ENCODE peak calls at places on chromosomes 11 and 22, in seven cellular contexts. One of them, this sample, is unnamed.

GRCh38 chr22:46829140-46829891 is 66.9 kb downstream of the TBC1D22A start:
- DNase-seq in mucosa of gallbladder: peak
- DNase-seq in nucleus accumbens: no peak
- DNase-seq in WTC11: no peak
- DNase-seq in T-cell: no peak
- DNase-seq in stimulated activated CD4-positive, alpha-beta T cell treated with anti-CD3 and anti-CD28 coated beads, Interleukin-2, amount 100 ng/mL, for 48 hours: no peak
- DNase-seq in GM23248: peak
- DNase-seq in this sample: no peak

GRCh38 chr22:17430298-17430900 is 61.1 kb downstream of the CECR2 start:
- DNase-seq in mucosa of gallbladder: no peak
- DNase-seq in nucleus accumbens: no peak
- DNase-seq in WTC11: no peak
- DNase-seq in T-cell: no peak
- DNase-seq in stimulated activated CD4-positive, alpha-beta T cell treated with anti-CD3 and anti-CD28 coated beads, Interleukin-2, amount 100 ng/mL, for 48 hours: no peak
- DNase-seq in GM23248: peak
- DNase-seq in this sample: no peak

GRCh38 chr11:88175004-88175706 is at the start of gene RAB38:
- DNase-seq in mucosa of gallbladder: peak
- DNase-seq in nucleus accumbens: peak
- DNase-seq in WTC11: peak
- DNase-seq in T-cell: no peak
- DNase-seq in stimulated activated CD4-positive, alpha-beta T cell treated with anti-CD3 and anti-CD28 coated beads, Interleukin-2, amount 100 ng/mL, for 48 hours: peak
- DNase-seq in GM23248: peak
- DNase-seq in this sample: peak

GRCh38 chr11:99020324-99021225 is at the start of gene CNTN5:
- DNase-seq in mucosa of gallbladder: no peak
- DNase-seq in nucleus accumbens: peak
- DNase-seq in WTC11: peak
- DNase-seq in T-cell: no peak
- DNase-seq in stimulated activated CD4-positive, alpha-beta T cell treated with anti-CD3 and anti-CD28 coated beads, Interleukin-2, amount 100 ng/mL, for 48 hours: peak
- DNase-seq in GM23248: peak
- DNase-seq in this sample: no peak

GRCh38 chr11:64734786-64735761 is 8.9 kb downstream of the RASGRP2 start:
- DNase-seq in mucosa of gallbladder: no peak
- DNase-seq in nucleus accumbens: no peak
- DNase-seq in WTC11: no peak
- DNase-seq in T-cell: no peak
- DNase-seq in stimulated activated CD4-positive, alpha-beta T cell treated with anti-CD3 and anti-CD28 coated beads, Interleukin-2, amount 100 ng/mL, for 48 hours: no peak
- DNase-seq in GM23248: no peak
- DNase-seq in this sample: no peak

GRCh38 chr11:117424781-117425180 is 97.1 kb downstream of the CEP164 start:
- DNase-seq in mucosa of gallbladder: no peak
- DNase-seq in nucleus accumbens: no peak
- DNase-seq in WTC11: no peak
- DNase-seq in T-cell: no peak
- DNase-seq in stimulated activated CD4-positive, alpha-beta T cell treated with anti-CD3 and anti-CD28 coated beads, Interleukin-2, amount 100 ng/mL, for 48 hours: no peak
- DNase-seq in GM23248: peak
- DNase-seq in this sample: no peak

GRCh38 chr11:45412033-45412432 is 125.9 kb upstream of the SYT13 start:
- DNase-seq in mucosa of gallbladder: no peak
- DNase-seq in nucleus accumbens: no peak
- DNase-seq in WTC11: no peak
- DNase-seq in T-cell: no peak
- DNase-seq in stimulated activated CD4-positive, alpha-beta T cell treated with anti-CD3 and anti-CD28 coated beads, Interleukin-2, amount 100 ng/mL, for 48 hours: no peak
- DNase-seq in GM23248: no peak
- DNase-seq in this sample: no peak

GRCh38 chr22:40911772-40912171 is 39.4 kb upstream of the RBX1 start:
- DNase-seq in mucosa of gallbladder: no peak
- DNase-seq in nucleus accumbens: no peak
- DNase-seq in WTC11: no peak
- DNase-seq in T-cell: no peak
- DNase-seq in stimulated activated CD4-positive, alpha-beta T cell treated with anti-CD3 and anti-CD28 coated beads, Interleukin-2, amount 100 ng/mL, for 48 hours: no peak
- DNase-seq in GM23248: peak
- DNase-seq in this sample: no peak

GRCh38 chr11:128400382-128401203 is 186.8 kb downstream of the ETS1 start:
- DNase-seq in mucosa of gallbladder: peak
- DNase-seq in nucleus accumbens: no peak
- DNase-seq in WTC11: no peak
- DNase-seq in T-cell: no peak
- DNase-seq in stimulated activated CD4-positive, alpha-beta T cell treated with anti-CD3 and anti-CD28 coated beads, Interleukin-2, amount 100 ng/mL, for 48 hours: no peak
- DNase-seq in GM23248: peak
- DNase-seq in this sample: no peak

GRCh38 chr22:49078076-49078710 is 749.5 kb downstream of the BRD1 start:
- DNase-seq in mucosa of gallbladder: no peak
- DNase-seq in nucleus accumbens: no peak
- DNase-seq in WTC11: no peak
- DNase-seq in T-cell: no peak
- DNase-seq in stimulated activated CD4-positive, alpha-beta T cell treated with anti-CD3 and anti-CD28 coated beads, Interleukin-2, amount 100 ng/mL, for 48 hours: no peak
- DNase-seq in GM23248: no peak
- DNase-seq in this sample: no peak

GRCh38 chr11:114111369-114112042 is 52.0 kb downstream of the ZBTB16 start:
- DNase-seq in mucosa of gallbladder: no peak
- DNase-seq in nucleus accumbens: no peak
- DNase-seq in WTC11: no peak
- DNase-seq in T-cell: no peak
- DNase-seq in stimulated activated CD4-positive, alpha-beta T cell treated with anti-CD3 and anti-CD28 coated beads, Interleukin-2, amount 100 ng/mL, for 48 hours: no peak
- DNase-seq in GM23248: no peak
- DNase-seq in this sample: no peak

GRCh38 chr22:35538801-35539321 is 1.8 kb upstream of the RASD2 start:
- DNase-seq in mucosa of gallbladder: no peak
- DNase-seq in nucleus accumbens: no peak
- DNase-seq in WTC11: peak
- DNase-seq in T-cell: peak
- DNase-seq in stimulated activated CD4-positive, alpha-beta T cell treated with anti-CD3 and anti-CD28 coated beads, Interleukin-2, amount 100 ng/mL, for 48 hours: peak
- DNase-seq in GM23248: peak
- DNase-seq in this sample: peak

GRCh38 chr11:20598487-20598886 is 921 bp upstream of the SLC6A5 start:
- DNase-seq in mucosa of gallbladder: no peak
- DNase-seq in nucleus accumbens: no peak
- DNase-seq in WTC11: no peak
- DNase-seq in T-cell: no peak
- DNase-seq in stimulated activated CD4-positive, alpha-beta T cell treated with anti-CD3 and anti-CD28 coated beads, Interleukin-2, amount 100 ng/mL, for 48 hours: no peak
- DNase-seq in GM23248: no peak
- DNase-seq in this sample: no peak

GRCh38 chr22:26672060-26672471 is 14.7 kb downstream of the MIAT start:
- DNase-seq in mucosa of gallbladder: no peak
- DNase-seq in nucleus accumbens: no peak
- DNase-seq in WTC11: no peak
- DNase-seq in T-cell: peak
- DNase-seq in stimulated activated CD4-positive, alpha-beta T cell treated with anti-CD3 and anti-CD28 coated beads, Interleukin-2, amount 100 ng/mL, for 48 hours: no peak
- DNase-seq in GM23248: no peak
- DNase-seq in this sample: no peak

GRCh38 chr11:77047007-77047927 is 13.1 kb downstream of the B3GNT6 start:
- DNase-seq in mucosa of gallbladder: peak
- DNase-seq in nucleus accumbens: peak
- DNase-seq in WTC11: peak
- DNase-seq in T-cell: peak
- DNase-seq in stimulated activated CD4-positive, alpha-beta T cell treated with anti-CD3 and anti-CD28 coated beads, Interleukin-2, amount 100 ng/mL, for 48 hours: peak
- DNase-seq in GM23248: peak
- DNase-seq in this sample: peak

GRCh38 chr11:32713496-32713895 is 81.0 kb downstream of the CCDC73 start:
- DNase-seq in mucosa of gallbladder: no peak
- DNase-seq in nucleus accumbens: no peak
- DNase-seq in WTC11: no peak
- DNase-seq in T-cell: no peak
- DNase-seq in stimulated activated CD4-positive, alpha-beta T cell treated with anti-CD3 and anti-CD28 coated beads, Interleukin-2, amount 100 ng/mL, for 48 hours: no peak
- DNase-seq in GM23248: peak
- DNase-seq in this sample: peak

GRCh38 chr11:117600261-117600783 is 196.7 kb downstream of the DSCAML1 start:
- DNase-seq in mucosa of gallbladder: no peak
- DNase-seq in nucleus accumbens: peak
- DNase-seq in WTC11: no peak
- DNase-seq in T-cell: no peak
- DNase-seq in stimulated activated CD4-positive, alpha-beta T cell treated with anti-CD3 and anti-CD28 coated beads, Interleukin-2, amount 100 ng/mL, for 48 hours: no peak
- DNase-seq in GM23248: no peak
- DNase-seq in this sample: no peak

GRCh38 chr11:129595043-129595962 is 219.7 kb downstream of the BARX2 start:
- DNase-seq in mucosa of gallbladder: no peak
- DNase-seq in nucleus accumbens: no peak
- DNase-seq in WTC11: no peak
- DNase-seq in T-cell: no peak
- DNase-seq in stimulated activated CD4-positive, alpha-beta T cell treated with anti-CD3 and anti-CD28 coated beads, Interleukin-2, amount 100 ng/mL, for 48 hours: no peak
- DNase-seq in GM23248: no peak
- DNase-seq in this sample: no peak

GRCh38 chr11:132496341-132496740 is 1036.0 kb downstream of the OPCML start:
- DNase-seq in mucosa of gallbladder: no peak
- DNase-seq in nucleus accumbens: no peak
- DNase-seq in WTC11: no peak
- DNase-seq in T-cell: no peak
- DNase-seq in stimulated activated CD4-positive, alpha-beta T cell treated with anti-CD3 and anti-CD28 coated beads, Interleukin-2, amount 100 ng/mL, for 48 hours: no peak
- DNase-seq in GM23248: peak
- DNase-seq in this sample: no peak

GRCh38 chr11:27839226-27839913 is 139.1 kb upstream of the BDNF start:
- DNase-seq in mucosa of gallbladder: no peak
- DNase-seq in nucleus accumbens: no peak
- DNase-seq in WTC11: no peak
- DNase-seq in T-cell: no peak
- DNase-seq in stimulated activated CD4-positive, alpha-beta T cell treated with anti-CD3 and anti-CD28 coated beads, Interleukin-2, amount 100 ng/mL, for 48 hours: no peak
- DNase-seq in GM23248: peak
- DNase-seq in this sample: peak